ENCODE peak calls at places on chromosome 19, in nine cellular contexts. G is HT1080; Y is foreskin melanocyte; J is ACHN; C is ureter; E is CD4-positive, alpha-beta T cell; R is T-helper 1 cell; U is myocyte; P is stomach. O is an unnamed sample.

GRCh38 chr19:47418595-47419036 is 711 bp downstream of the MEIS3 start:
- DNase-seq in G (no peak), Y (no peak), J (no peak), C (no peak), E (no peak), R (no peak), U (no peak), P (no peak), O (no peak)

GRCh38 chr19:407501-408440 is 1.2 kb downstream of the C2CD4C start:
- DNase-seq in G (no peak), Y (no peak), J (no peak), C (no peak), E (no peak), R (no peak), U (no peak), P (no peak), O (no peak)

GRCh38 chr19:7159105-7159933 is 89.8 kb downstream of the ZNF557 start:
- DNase-seq in G (peak), Y (no peak), J (no peak), C (peak), E (no peak), R (no peak), U (peak), P (no peak), O (no peak)

GRCh38 chr19:805161-805561 is 7.9 kb downstream of the PTBP1 start:
- DNase-seq in G (no peak), Y (no peak), J (no peak), C (no peak), E (no peak), R (no peak), U (no peak), P (no peak), O (no peak)

GRCh38 chr19:10654610-10655456 is 687 bp downstream of the ILF3 start:
- DNase-seq in G (peak), Y (no peak), J (peak), C (peak), E (peak), R (peak), U (peak), P (peak), O (peak)

GRCh38 chr19:16626796-16627193 is 1.2 kb downstream of the MED26 start:
- DNase-seq in G (no peak), Y (no peak), J (no peak), C (no peak), E (no peak), R (no peak), U (no peak), P (no peak), O (no peak)

GRCh38 chr19:22427587-22428298 is 5.6 kb upstream of the ZNF98 start:
- DNase-seq in G (no peak), Y (no peak), J (no peak), C (no peak), E (no peak), R (no peak), U (no peak), P (no peak), O (peak)

GRCh38 chr19:13849991-13850909 is 26.7 kb upstream of the NANOS3 start:
- DNase-seq in G (peak), Y (peak), J (peak), C (peak), E (peak), R (no peak), U (peak), P (peak), O (peak)

GRCh38 chr19:42140125-42140754 is 8.0 kb upstream of the POU2F2 start:
- DNase-seq in G (peak), Y (peak), J (peak), C (peak), E (no peak), R (no peak), U (peak), P (peak), O (peak)

GRCh38 chr19:12669272-12670158 is 2.9 kb downstream of the WDR83 start:
- DNase-seq in G (peak), Y (peak), J (peak), C (peak), E (peak), R (peak), U (peak), P (peak), O (peak)

GRCh38 chr19:39350156-39350555 is 7.9 kb downstream of the SAMD4B start:
- DNase-seq in G (no peak), Y (no peak), J (no peak), C (no peak), E (no peak), R (no peak), U (no peak), P (no peak), O (no peak)

GRCh38 chr19:10748924-10749434 is 31.1 kb downstream of the DNM2 start:
- DNase-seq in G (peak), Y (no peak), J (peak), C (peak), E (peak), R (no peak), U (peak), P (peak), O (peak)

GRCh38 chr19:27793128-27793643 is 1419.8 kb downstream of the UQCRFS1 start:
- DNase-seq in G (peak), Y (peak), J (peak), C (peak), E (peak), R (peak), U (peak), P (peak), O (peak)

GRCh38 chr19:48090281-48090802 is 20.3 kb downstream of the PLA2G4C start:
- DNase-seq in G (no peak), Y (peak), J (no peak), C (no peak), E (no peak), R (no peak), U (no peak), P (no peak), O (no peak)

GRCh38 chr19:33254245-33254824 is 28.7 kb upstream of the SLC7A10 start:
- DNase-seq in G (no peak), Y (no peak), J (no peak), C (no peak), E (no peak), R (no peak), U (no peak), P (no peak), O (no peak)

O was measured in pancreas.